ENCODE peak calls at places on chromosomes 3 and 15, in five cellular contexts. I is GM23248, Y is HCT116, M is SK-N-SH, U is MM.1S. T is an unnamed sample.

GRCh38 chr3:152272771-152273242 is 4.1 kb downstream of the MBNL1 start:
- DNase-seq in I (peak; percentile 87), Y (no peak), M (no peak), U (no peak), T (peak; percentile 56)

GRCh38 chr3:127485396-127486170 is 105.0 kb downstream of the TPRA1 start:
- DNase-seq in I (peak; percentile 24), Y (no peak), M (no peak), U (no peak), T (no peak)

GRCh38 chr3:196688349-196688748 is 23.7 kb downstream of the CEP19 start:
- DNase-seq in I (peak; percentile 96), Y (no peak), M (no peak), U (no peak), T (no peak)

GRCh38 chr15:70378126-70379031 is 280.7 kb upstream of the TLE3 start:
- DNase-seq in I (peak; percentile 18), Y (no peak), M (no peak), U (no peak), T (no peak)

GRCh38 chr15:25178835-25179672 is 224.3 kb downstream of the SNRPN start:
- DNase-seq in I (no peak), Y (no peak), M (no peak), U (no peak), T (no peak)

GRCh38 chr3:153289334-153289808 is 127.3 kb downstream of the RAP2B start:
- DNase-seq in I (peak; percentile 74), Y (no peak), M (no peak), U (peak; percentile 41), T (peak; percentile 64)

GRCh38 chr3:33299395-33300081 is 22.3 kb downstream of the FBXL2 start:
- DNase-seq in I (peak; percentile 79), Y (peak; percentile 90), M (no peak), U (no peak), T (peak; percentile 80)

GRCh38 chr3:190597291-190597690 is 83.4 kb downstream of the IL1RAP start:
- DNase-seq in I (no peak), Y (no peak), M (no peak), U (no peak), T (no peak)

GRCh38 chr3:196440041-196440537 is 7.9 kb upstream of the UBXN7 start:
- DNase-seq in I (peak; percentile 88), Y (no peak), M (no peak), U (no peak), T (no peak)

GRCh38 chr3:27728195-27729087 is 6.3 kb upstream of the EOMES start:
- DNase-seq in I (peak; percentile 25), Y (no peak), M (peak; percentile 48), U (no peak), T (no peak)

GRCh38 chr3:177979684-177980083 is 556.6 kb upstream of the KCNMB2 start:
- DNase-seq in I (no peak), Y (no peak), M (no peak), U (no peak), T (peak; percentile 14)

GRCh38 chr3:5197022-5197421 is 9.5 kb downstream of the EDEM1 start:
- DNase-seq in I (peak; percentile 77), Y (no peak), M (no peak), U (peak; percentile 19), T (no peak)

GRCh38 chr3:179088306-179088705 is 16.7 kb upstream of the ZMAT3 start:
- DNase-seq in I (no peak), Y (no peak), M (no peak), U (no peak), T (no peak)

GRCh38 chr3:11323827-11324226 is 51.6 kb downstream of the ATG7 start:
- DNase-seq in I (peak; percentile 72), Y (no peak), M (no peak), U (no peak), T (no peak)

GRCh38 chr3:12351145-12351544 is 62.3 kb downstream of the PPARG start:
- DNase-seq in I (peak; percentile 42), Y (no peak), M (no peak), U (no peak), T (no peak)

GRCh38 chr15:60155661-60156060 is 151.6 kb downstream of the FOXB1 start:
- DNase-seq in I (peak; percentile 63), Y (no peak), M (no peak), U (no peak), T (peak; percentile 13)

GRCh38 chr15:82936966-82937647 is 15.4 kb downstream of the HOMER2 start:
- DNase-seq in I (peak; percentile 89), Y (no peak), M (no peak), U (no peak), T (peak; percentile 93)

GRCh38 chr3:126937533-126938432 is 45.1 kb upstream of the PLXNA1 start:
- DNase-seq in I (no peak), Y (no peak), M (peak; percentile 81), U (no peak), T (peak; percentile 7)

GRCh38 chr3:61877359-61877770 is 316.0 kb downstream of the PTPRG start:
- DNase-seq in I (peak; percentile 41), Y (peak; percentile 23), M (no peak), U (peak; percentile 74), T (no peak)

GRCh38 chr3:47512416-47513124 is 942 bp downstream of the ELP6 start:
- DNase-seq in I (peak; percentile 63), Y (no peak), M (peak; percentile 55), U (peak; percentile 19), T (peak; percentile 17)

GRCh38 chr3:42056840-42057239 is 34.3 kb upstream of the TRAK1 start:
- DNase-seq in I (no peak), Y (no peak), M (no peak), U (no peak), T (no peak)

GRCh38 chr15:45855210-45855906 is 220.5 kb downstream of the SQOR start:
- DNase-seq in I (no peak), Y (no peak), M (no peak), U (no peak), T (peak; percentile 83)

GRCh38 chr3:182682263-182683229 is 110.8 kb upstream of the ATP11B start:
- DNase-seq in I (peak; percentile 64), Y (no peak), M (peak; percentile 86), U (peak; percentile 93), T (peak; percentile 40)

GRCh38 chr15:79897701-79898113 is 893 bp upstream of the MTHFS start:
- DNase-seq in I (peak; percentile 1), Y (no peak), M (no peak), U (no peak), T (no peak)

GRCh38 chr15:69232144-69232543 is 66.6 kb upstream of the PAQR5 start:
- DNase-seq in I (peak; percentile 57), Y (no peak), M (no peak), U (no peak), T (peak; percentile 65)

GRCh38 chr15:98887976-98888375 is 119.6 kb downstream of the PGPEP1L start:
- DNase-seq in I (no peak), Y (no peak), M (no peak), U (no peak), T (no peak)

GRCh38 chr15:98891301-98891700 is 116.3 kb downstream of the PGPEP1L start:
- DNase-seq in I (no peak), Y (no peak), M (no peak), U (no peak), T (no peak)

GRCh38 chr15:98893407-98893806 is 114.2 kb downstream of the PGPEP1L start:
- DNase-seq in I (no peak), Y (no peak), M (no peak), U (no peak), T (no peak)

GRCh38 chr15:98888839-98889479 is 118.6 kb downstream of the PGPEP1L start:
- DNase-seq in I (peak; percentile 70), Y (no peak), M (no peak), U (no peak), T (peak; percentile 27)

DNA sequence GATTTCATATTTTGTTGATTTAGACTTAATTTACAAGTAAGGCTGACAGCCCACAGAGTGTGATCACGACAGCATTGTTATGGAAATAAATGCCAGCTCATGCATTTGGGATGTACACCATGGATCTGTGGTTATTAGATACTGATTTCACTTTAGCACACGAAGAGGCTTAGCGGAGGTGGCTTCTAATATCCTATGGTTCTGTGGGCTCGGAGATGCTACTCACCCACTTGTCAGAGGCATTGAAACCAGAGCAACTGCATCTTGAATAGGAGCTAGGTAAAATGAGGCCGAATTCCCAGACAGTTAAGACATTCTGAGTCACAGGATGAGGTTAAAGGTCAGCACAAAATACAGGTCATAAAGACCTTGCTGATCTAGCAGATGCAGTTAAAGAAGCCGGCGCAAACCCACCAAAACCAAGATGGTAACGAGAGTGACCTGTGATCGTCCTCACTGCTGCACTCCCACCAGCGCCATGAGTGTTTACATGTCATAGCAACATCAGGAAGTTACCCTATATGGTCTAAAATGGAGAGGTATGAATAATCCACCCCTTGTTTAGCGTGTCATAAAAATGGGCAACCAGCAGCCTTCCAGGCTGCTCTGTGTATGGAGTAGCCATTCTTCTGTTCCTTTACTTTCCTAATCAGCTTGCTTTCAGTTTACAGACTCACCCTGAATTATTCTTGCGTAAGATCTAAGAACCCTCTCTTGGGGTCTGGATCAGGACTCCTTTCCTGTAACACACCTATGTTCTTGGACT is 117.5 kb downstream of the PGPEP1L start:
- DNase-seq in I (peak; percentile 92), Y (no peak), M (no peak), U (no peak), T (peak; percentile 59)
- H3K9ac ChIP-seq in I (peak overlapping the region; percentile 71), Y (no peak overlapping the region), M (peak overlapping the region; percentile 26), U (no peak overlapping the region), T (no peak overlapping the region)

GRCh38 chr15:85607842-85608241 is 186.9 kb downstream of the KLHL25 start:
- DNase-seq in I (peak; percentile 95), Y (peak; percentile 24), M (no peak), U (no peak), T (peak; percentile 93)
- TF ChIP-seq EZH2phosphoT487 in I (no peak), Y (no peak), M (no peak), U (no peak), T (no peak)

DNA sequence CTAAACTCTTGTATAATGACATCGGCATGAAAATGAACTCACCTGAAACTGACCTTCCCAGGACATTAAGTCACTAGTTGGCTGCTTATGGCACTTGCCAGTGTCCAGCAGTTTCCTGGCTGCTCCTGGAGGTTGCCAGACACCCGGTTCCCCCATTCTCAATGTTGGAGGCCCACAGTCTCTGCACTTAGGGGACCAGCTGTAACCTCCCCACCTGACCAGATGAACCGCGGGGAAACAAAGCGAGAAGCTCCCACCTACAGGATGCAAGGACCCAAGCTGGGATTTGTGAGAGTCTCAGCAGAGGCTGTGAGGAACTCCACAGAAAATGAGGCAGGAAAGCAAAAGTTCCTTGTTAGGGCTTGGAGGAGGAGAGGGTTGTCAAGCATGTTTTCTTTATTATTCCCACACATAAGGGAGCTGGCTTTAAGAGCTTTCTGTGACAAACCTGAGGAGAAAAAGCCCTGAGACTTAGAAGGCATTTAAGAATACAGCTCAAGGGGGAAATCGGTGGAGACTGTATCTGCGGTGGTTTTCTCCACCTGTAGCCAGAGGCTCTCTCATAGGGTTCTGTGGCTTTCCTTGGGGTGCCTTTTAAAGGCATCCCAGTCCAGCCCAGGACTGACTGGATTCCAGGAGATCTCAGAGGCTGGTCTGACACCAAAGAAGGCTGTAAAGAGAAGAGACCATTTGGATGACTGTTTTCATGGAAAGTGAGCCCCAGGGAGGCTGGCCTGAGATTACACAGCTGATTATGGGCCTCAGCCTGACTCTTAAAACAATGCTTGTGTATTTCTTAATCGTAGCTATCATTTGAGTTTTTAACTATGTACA is 4.6 kb downstream of the TPM1 start:
- DNase-seq in I (peak; percentile 69), Y (no peak), M (no peak), U (no peak), T (no peak)
- H3K9ac ChIP-seq in I (peak overlapping the region; percentile 97), Y (no peak overlapping the region), M (peak overlapping the region; percentile 99), U (peak overlapping the region; percentile 46), T (peak overlapping the region; percentile 82)

GRCh38 chr3:58526124-58526957 is 10.6 kb downstream of the ACOX2 start:
- DNase-seq in I (peak; percentile 97), Y (peak; percentile 88), M (no peak), U (no peak), T (peak; percentile 93)
- TF ChIP-seq EZH2phosphoT487 in I (no peak), Y (no peak), M (no peak), U (no peak), T (no peak)

GRCh38 chr15:26352406-26352805 is 420.5 kb downstream of the GABRB3 start:
- DNase-seq in I (no peak), Y (no peak), M (no peak), U (no peak), T (no peak)
- H3K9ac ChIP-seq in I (no peak overlapping the region), Y (no peak overlapping the region), M (no peak overlapping the region), U (no peak overlapping the region), T (no peak overlapping the region)

T was measured in PC-3.